ENCODE peak calls at places on chromosomes 5 and 9, in five cellular contexts. One of them, this sample, is unnamed.

GRCh38 chr5:38598994-38599611 is 42.7 kb upstream of the LIFR start:
- DNase-seq in choroid plexus epithelial cell: peak; percentile 87
- DNase-seq in spleen: no peak
- DNase-seq in CD4-positive, alpha-beta T cell: no peak
- DNase-seq in cardiac muscle cell: peak; percentile 81
- DNase-seq in this sample: no peak

GRCh38 chr5:173475780-173476179 is 140.7 kb downstream of the BOD1 start:
- DNase-seq in choroid plexus epithelial cell: no peak
- DNase-seq in spleen: no peak
- DNase-seq in CD4-positive, alpha-beta T cell: no peak
- DNase-seq in cardiac muscle cell: no peak
- DNase-seq in this sample: no peak

GRCh38 chr5:173764321-173765029 is 123.7 kb upstream of the CPEB4 start:
- DNase-seq in choroid plexus epithelial cell: peak; percentile 98
- DNase-seq in spleen: no peak
- DNase-seq in CD4-positive, alpha-beta T cell: no peak
- DNase-seq in cardiac muscle cell: peak; percentile 95
- DNase-seq in this sample: no peak

GRCh38 chr9:121827251-121827967 is 176.0 kb downstream of the DAB2IP start:
- DNase-seq in choroid plexus epithelial cell: no peak
- DNase-seq in spleen: no peak
- DNase-seq in CD4-positive, alpha-beta T cell: no peak
- DNase-seq in cardiac muscle cell: no peak
- DNase-seq in this sample: no peak

GRCh38 chr9:6090811-6091210 is 75.4 kb upstream of the RANBP6 start:
- DNase-seq in choroid plexus epithelial cell: no peak
- DNase-seq in spleen: no peak
- DNase-seq in CD4-positive, alpha-beta T cell: no peak
- DNase-seq in cardiac muscle cell: no peak
- DNase-seq in this sample: no peak

GRCh38 chr9:29999645-30000044 is 2384.8 kb upstream of the ACO1 start:
- DNase-seq in choroid plexus epithelial cell: no peak
- DNase-seq in spleen: no peak
- DNase-seq in CD4-positive, alpha-beta T cell: no peak
- DNase-seq in cardiac muscle cell: no peak
- DNase-seq in this sample: no peak

GRCh38 chr5:93117753-93118531 is 463.1 kb downstream of the NR2F1-AS1 start:
- DNase-seq in choroid plexus epithelial cell: peak; percentile 48
- DNase-seq in spleen: no peak
- DNase-seq in CD4-positive, alpha-beta T cell: no peak
- DNase-seq in cardiac muscle cell: no peak
- DNase-seq in this sample: no peak

GRCh38 chr5:96565843-96566242 is 96.3 kb upstream of the CAST start:
- DNase-seq in choroid plexus epithelial cell: peak; percentile 81
- DNase-seq in spleen: no peak
- DNase-seq in CD4-positive, alpha-beta T cell: no peak
- DNase-seq in cardiac muscle cell: peak; percentile 66
- DNase-seq in this sample: peak; percentile 15

GRCh38 chr9:112820886-112821285 is 69.8 kb downstream of the SLC46A2 start:
- DNase-seq in choroid plexus epithelial cell: peak; percentile 25
- DNase-seq in spleen: no peak
- DNase-seq in CD4-positive, alpha-beta T cell: no peak
- DNase-seq in cardiac muscle cell: peak; percentile 65
- DNase-seq in this sample: no peak

GRCh38 chr9:113425072-113425471 is 14.5 kb downstream of the C9orf43 start:
- DNase-seq in choroid plexus epithelial cell: no peak
- DNase-seq in spleen: no peak
- DNase-seq in CD4-positive, alpha-beta T cell: no peak
- DNase-seq in cardiac muscle cell: no peak
- DNase-seq in this sample: no peak

GRCh38 chr9:121671612-121672155 is 20.2 kb downstream of the DAB2IP start:
- DNase-seq in choroid plexus epithelial cell: peak; percentile 67
- DNase-seq in spleen: no peak
- DNase-seq in CD4-positive, alpha-beta T cell: no peak
- DNase-seq in cardiac muscle cell: peak; percentile 85
- DNase-seq in this sample: no peak

GRCh38 chr5:2981035-2981434 is 229.6 kb upstream of the IRX2 start:
- DNase-seq in choroid plexus epithelial cell: no peak
- DNase-seq in spleen: no peak
- DNase-seq in CD4-positive, alpha-beta T cell: no peak
- DNase-seq in cardiac muscle cell: no peak
- DNase-seq in this sample: no peak

GRCh38 chr5:93607367-93608258 is 24.6 kb downstream of the NR2F1 start:
- DNase-seq in choroid plexus epithelial cell: peak; percentile 91
- DNase-seq in spleen: no peak
- DNase-seq in CD4-positive, alpha-beta T cell: no peak
- DNase-seq in cardiac muscle cell: peak; percentile 79
- DNase-seq in this sample: peak; percentile 71

GRCh38 chr5:65066385-65066784 is 297.7 kb downstream of the CWC27 start:
- DNase-seq in choroid plexus epithelial cell: no peak
- DNase-seq in spleen: no peak
- DNase-seq in CD4-positive, alpha-beta T cell: no peak
- DNase-seq in cardiac muscle cell: no peak
- DNase-seq in this sample: peak; percentile 36

GRCh38 chr9:136808781-136809158 is 1.0 kb downstream of the RABL6 start:
- DNase-seq in choroid plexus epithelial cell: peak; percentile 61
- DNase-seq in spleen: no peak
- DNase-seq in CD4-positive, alpha-beta T cell: no peak
- DNase-seq in cardiac muscle cell: peak; percentile 58
- DNase-seq in this sample: no peak

GRCh38 chr9:14052346-14052745 is 261.6 kb downstream of the NFIB start:
- DNase-seq in choroid plexus epithelial cell: no peak
- DNase-seq in spleen: no peak
- DNase-seq in CD4-positive, alpha-beta T cell: no peak
- DNase-seq in cardiac muscle cell: no peak
- DNase-seq in this sample: no peak

GRCh38 chr9:98081477-98082219 is 25.1 kb downstream of the NANS start:
- DNase-seq in choroid plexus epithelial cell: peak; percentile 27
- DNase-seq in spleen: peak; percentile 67
- DNase-seq in CD4-positive, alpha-beta T cell: no peak
- DNase-seq in cardiac muscle cell: no peak
- DNase-seq in this sample: no peak

GRCh38 chr9:108486791-108487190 is 369.0 kb downstream of the ACTL7B start:
- DNase-seq in choroid plexus epithelial cell: peak; percentile 51
- DNase-seq in spleen: no peak
- DNase-seq in CD4-positive, alpha-beta T cell: no peak
- DNase-seq in cardiac muscle cell: no peak
- DNase-seq in this sample: no peak

GRCh38 chr5:43037929-43038510 is 2.1 kb downstream of the ANXA2R start:
- DNase-seq in choroid plexus epithelial cell: peak; percentile 90
- DNase-seq in spleen: no peak
- DNase-seq in CD4-positive, alpha-beta T cell: peak; percentile 35
- DNase-seq in cardiac muscle cell: peak; percentile 82
- DNase-seq in this sample: peak; percentile 44

GRCh38 chr5:126676195-126676624 is 75.5 kb downstream of the PHAX start:
- DNase-seq in choroid plexus epithelial cell: peak; percentile 76
- DNase-seq in spleen: no peak
- DNase-seq in CD4-positive, alpha-beta T cell: peak; percentile 55
- DNase-seq in cardiac muscle cell: peak; percentile 68
- DNase-seq in this sample: peak; percentile 87

GRCh38 chr5:132426525-132427138 is 57.1 kb downstream of the SLC22A5 start:
- DNase-seq in choroid plexus epithelial cell: peak; percentile 92
- DNase-seq in spleen: peak; percentile 95
- DNase-seq in CD4-positive, alpha-beta T cell: peak; percentile 26
- DNase-seq in cardiac muscle cell: peak; percentile 91
- DNase-seq in this sample: peak; percentile 58

GRCh38 chr9:125550216-125550614 is 156.8 kb downstream of the MAPKAP1 start:
- DNase-seq in choroid plexus epithelial cell: peak; percentile 78
- DNase-seq in spleen: no peak
- DNase-seq in CD4-positive, alpha-beta T cell: no peak
- DNase-seq in cardiac muscle cell: peak; percentile 43
- DNase-seq in this sample: no peak

GRCh38 chr5:174998131-174998730 is 273.8 kb downstream of the MSX2 start:
- DNase-seq in choroid plexus epithelial cell: no peak
- DNase-seq in spleen: no peak
- DNase-seq in CD4-positive, alpha-beta T cell: no peak
- DNase-seq in cardiac muscle cell: no peak
- DNase-seq in this sample: no peak

GRCh38 chr9:132731230-132731629 is 61.0 kb downstream of the GTF3C4 start:
- DNase-seq in choroid plexus epithelial cell: no peak
- DNase-seq in spleen: no peak
- DNase-seq in CD4-positive, alpha-beta T cell: no peak
- DNase-seq in cardiac muscle cell: no peak
- DNase-seq in this sample: no peak

DNA sequence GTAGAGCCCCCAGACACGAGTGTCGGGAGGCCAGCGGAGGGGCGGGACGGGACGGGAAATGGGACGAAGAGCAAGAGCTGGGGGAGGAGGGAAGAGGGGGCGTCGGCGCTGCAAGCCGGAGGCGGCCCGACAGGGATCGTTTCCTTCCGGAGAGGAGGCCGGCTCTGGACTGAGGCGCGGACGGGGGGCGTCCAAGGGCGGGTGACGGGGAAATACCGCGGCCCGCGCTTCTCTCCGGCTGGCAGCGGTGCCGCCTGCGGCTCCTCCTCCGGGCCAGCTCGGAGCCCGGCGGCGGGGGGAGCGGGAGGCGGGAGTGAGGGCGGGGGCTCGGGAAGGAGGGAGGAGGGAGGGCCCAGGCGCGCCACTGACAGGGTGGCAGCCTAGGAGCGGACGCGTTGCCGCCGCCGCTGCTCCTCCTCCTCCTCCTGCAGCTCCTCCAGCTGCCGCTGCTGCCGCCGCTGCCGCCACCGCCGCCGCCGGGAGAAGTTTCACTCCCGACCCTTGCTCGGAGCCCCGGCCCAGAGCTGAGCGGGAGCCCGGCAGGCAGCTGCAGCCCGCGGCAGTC is at the start of gene CHSY3:
- DNase-seq in choroid plexus epithelial cell: peak; percentile 72
- DNase-seq in spleen: peak; percentile 85
- DNase-seq in CD4-positive, alpha-beta T cell: peak; percentile 6
- DNase-seq in cardiac muscle cell: peak; percentile 92
- DNase-seq in this sample: peak; percentile 50
- TF ChIP-seq CTCF in choroid plexus epithelial cell: no peak
- TF ChIP-seq CTCF in spleen: peak; percentile 29
- TF ChIP-seq CTCF in CD4-positive, alpha-beta T cell: no peak
- TF ChIP-seq CTCF in cardiac muscle cell: no peak
- TF ChIP-seq CTCF in this sample: no peak

GRCh38 chr5:10610058-10610457 is 46.2 kb downstream of the ANKRD33B start:
- DNase-seq in choroid plexus epithelial cell: no peak
- DNase-seq in spleen: no peak
- DNase-seq in CD4-positive, alpha-beta T cell: no peak
- DNase-seq in cardiac muscle cell: no peak
- DNase-seq in this sample: no peak

GRCh38 chr5:10607023-10607665 is 43.3 kb downstream of the ANKRD33B start:
- DNase-seq in choroid plexus epithelial cell: peak; percentile 64
- DNase-seq in spleen: peak; percentile 88
- DNase-seq in CD4-positive, alpha-beta T cell: no peak
- DNase-seq in cardiac muscle cell: peak; percentile 46
- DNase-seq in this sample: peak; percentile 62

GRCh38 chr5:10604975-10605374 is 41.1 kb downstream of the ANKRD33B start:
- DNase-seq in choroid plexus epithelial cell: no peak
- DNase-seq in spleen: no peak
- DNase-seq in CD4-positive, alpha-beta T cell: no peak
- DNase-seq in cardiac muscle cell: no peak
- DNase-seq in this sample: no peak

GRCh38 chr5:10611290-10611689 is 47.4 kb downstream of the ANKRD33B start:
- DNase-seq in choroid plexus epithelial cell: peak; percentile 71
- DNase-seq in spleen: no peak
- DNase-seq in CD4-positive, alpha-beta T cell: no peak
- DNase-seq in cardiac muscle cell: peak; percentile 17
- DNase-seq in this sample: no peak

GRCh38 chr5:10607666-10608442 is 44.0 kb downstream of the ANKRD33B start:
- DNase-seq in choroid plexus epithelial cell: peak; percentile 90
- DNase-seq in spleen: no peak
- DNase-seq in CD4-positive, alpha-beta T cell: no peak
- DNase-seq in cardiac muscle cell: peak; percentile 89
- DNase-seq in this sample: peak; percentile 48
- TF ChIP-seq CTCF in choroid plexus epithelial cell: peak; percentile 59
- TF ChIP-seq CTCF in spleen: peak; percentile 8
- TF ChIP-seq CTCF in CD4-positive, alpha-beta T cell: no peak
- TF ChIP-seq CTCF in cardiac muscle cell: peak; percentile 45
- TF ChIP-seq CTCF in this sample: no peak

GRCh38 chr9:128341435-128341849 is 1.1 kb downstream of the SLC27A4 start:
- DNase-seq in choroid plexus epithelial cell: peak; percentile 74
- DNase-seq in spleen: peak; percentile 79
- DNase-seq in CD4-positive, alpha-beta T cell: peak; percentile 52
- DNase-seq in cardiac muscle cell: peak; percentile 69
- DNase-seq in this sample: peak; percentile 90

GRCh38 chr9:128349125-128349524 is 8.8 kb downstream of the SLC27A4 start:
- DNase-seq in choroid plexus epithelial cell: no peak
- DNase-seq in spleen: no peak
- DNase-seq in CD4-positive, alpha-beta T cell: no peak
- DNase-seq in cardiac muscle cell: no peak
- DNase-seq in this sample: no peak

GRCh38 chr9:128343855-128344254 is 3.5 kb downstream of the SLC27A4 start:
- DNase-seq in choroid plexus epithelial cell: no peak
- DNase-seq in spleen: no peak
- DNase-seq in CD4-positive, alpha-beta T cell: no peak
- DNase-seq in cardiac muscle cell: no peak
- DNase-seq in this sample: no peak

GRCh38 chr9:128342971-128343680 is 2.8 kb downstream of the SLC27A4 start:
- DNase-seq in choroid plexus epithelial cell: no peak
- DNase-seq in spleen: no peak
- DNase-seq in CD4-positive, alpha-beta T cell: no peak
- DNase-seq in cardiac muscle cell: no peak
- DNase-seq in this sample: no peak

DNA sequence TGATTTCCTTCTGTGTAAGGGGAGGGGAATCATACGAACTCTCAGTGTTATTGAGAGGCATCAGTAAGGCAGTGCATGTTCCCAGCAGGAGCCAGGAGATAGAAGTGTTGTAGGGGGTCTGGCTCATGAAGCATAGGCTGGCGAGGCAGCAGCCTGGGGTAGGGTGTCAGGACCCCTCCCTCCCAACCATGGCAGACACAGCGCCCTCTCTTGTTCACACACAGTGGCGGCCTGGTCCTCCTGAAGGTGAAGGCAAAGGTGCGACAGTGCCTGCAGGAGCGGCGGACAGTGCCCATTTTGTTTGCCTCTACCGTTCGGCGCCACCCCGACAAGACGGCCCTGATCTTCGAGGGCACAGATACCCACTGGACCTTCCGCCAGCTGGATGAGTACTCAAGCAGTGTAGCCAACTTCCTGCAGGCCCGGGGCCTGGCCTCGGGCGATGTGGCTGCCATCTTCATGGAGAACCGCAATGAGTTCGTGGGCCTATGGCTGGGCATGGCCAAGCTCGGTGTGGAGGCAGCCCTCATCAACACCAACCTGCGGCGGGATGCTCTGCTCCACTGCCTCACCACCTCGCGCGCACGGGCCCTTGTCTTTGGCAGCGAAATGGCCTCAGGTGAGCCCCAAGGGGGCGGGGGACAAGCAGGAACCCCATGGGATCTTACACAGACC is 4.7 kb downstream of the SLC27A4 start:
- DNase-seq in choroid plexus epithelial cell: no peak
- DNase-seq in spleen: no peak
- DNase-seq in CD4-positive, alpha-beta T cell: no peak
- DNase-seq in cardiac muscle cell: no peak
- DNase-seq in this sample: no peak
- TF ChIP-seq CTCF in choroid plexus epithelial cell: no peak
- TF ChIP-seq CTCF in spleen: no peak
- TF ChIP-seq CTCF in CD4-positive, alpha-beta T cell: no peak
- TF ChIP-seq CTCF in cardiac muscle cell: no peak
- TF ChIP-seq CTCF in this sample: no peak

DNA sequence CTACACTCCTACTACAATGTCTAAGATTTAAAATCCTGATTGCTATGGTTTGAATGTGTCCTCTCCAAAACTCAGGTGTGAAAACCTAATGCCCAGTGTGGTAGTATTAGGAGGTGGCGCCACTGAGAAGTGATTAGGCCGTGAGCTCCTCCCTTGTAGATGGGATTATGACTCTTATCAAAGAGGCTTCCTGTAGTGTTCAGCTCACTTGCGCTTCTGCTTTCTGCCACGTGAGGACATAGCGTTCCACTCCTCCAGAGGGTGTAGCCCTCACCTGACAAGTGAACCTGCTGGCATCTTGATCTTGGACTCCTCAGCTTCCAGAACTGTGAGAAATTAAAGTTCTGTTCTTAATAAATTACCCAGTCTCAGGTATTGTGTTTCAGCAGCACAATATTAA is 33.0 kb upstream of the WHRN start:
- DNase-seq in choroid plexus epithelial cell: peak; percentile 23
- DNase-seq in spleen: peak; percentile 78
- DNase-seq in CD4-positive, alpha-beta T cell: no peak
- DNase-seq in cardiac muscle cell: no peak
- DNase-seq in this sample: no peak
- TF ChIP-seq CTCF in choroid plexus epithelial cell: peak; percentile 28
- TF ChIP-seq CTCF in spleen: peak; percentile 47
- TF ChIP-seq CTCF in CD4-positive, alpha-beta T cell: peak; percentile 33
- TF ChIP-seq CTCF in cardiac muscle cell: no peak
- TF ChIP-seq CTCF in this sample: no peak